ENCODE peak calls at places on chromosomes 5 and 9, in five cellular contexts. N is HCT116, B is HepG2, S is H1, Z is GM12878. L is an unnamed sample.

GRCh38 chr9:5493597-5494511 is 16.5 kb upstream of the PDCD1LG2 start:
- DNase-seq in N (no peak), B (no peak), S (no peak), Z (peak), L (no peak)

GRCh38 chr5:15927710-15928380 is 251.7 kb downstream of the MARCHF11 start:
- DNase-seq in N (no peak), B (no peak), S (no peak), Z (no peak), L (no peak)

GRCh38 chr5:164153469-164154172 is 648.2 kb downstream of the MAT2B start:
- DNase-seq in N (no peak), B (no peak), S (no peak), Z (no peak), L (no peak)

GRCh38 chr5:111680737-111681413 is 76.1 kb downstream of the NREP start:
- DNase-seq in N (peak), B (peak), S (no peak), Z (no peak), L (no peak)

GRCh38 chr5:74200560-74200959 is 440.0 kb downstream of the ENC1 start:
- DNase-seq in N (no peak), B (no peak), S (no peak), Z (no peak), L (no peak)

GRCh38 chr9:63859475-63860215 is 1425.4 kb downstream of the FOXD4L5 start:
- DNase-seq in N (peak), B (peak), S (no peak), Z (no peak), L (peak)

GRCh38 chr9:69178583-69179011 is 4.5 kb downstream of the TJP2 start:
- DNase-seq in N (peak), B (peak), S (no peak), Z (no peak), L (no peak)

GRCh38 chr5:68778467-68778866 is 315.3 kb upstream of the SLC30A5 start:
- DNase-seq in N (no peak), B (no peak), S (no peak), Z (no peak), L (no peak)

GRCh38 chr9:101376117-101376866 is 8.5 kb downstream of the BAAT start:
- DNase-seq in N (no peak), B (no peak), S (no peak), Z (no peak), L (no peak)

GRCh38 chr5:176822041-176822425 is 11.7 kb downstream of the UNC5A start:
- DNase-seq in N (no peak), B (no peak), S (no peak), Z (no peak), L (no peak)

GRCh38 chr5:112192886-112193285 is 226.2 kb downstream of the EPB41L4A start:
- DNase-seq in N (no peak), B (no peak), S (no peak), Z (no peak), L (no peak)

GRCh38 chr5:132473019-132473531 is 17.5 kb downstream of the IRF1 start:
- DNase-seq in N (no peak), B (no peak), S (no peak), Z (no peak), L (no peak)

GRCh38 chr5:154221371-154221896 is 30.9 kb downstream of the GALNT10 start:
- DNase-seq in N (peak), B (no peak), S (no peak), Z (no peak), L (no peak)

GRCh38 chr5:137605377-137605776 is 106.3 kb upstream of the SPOCK1 start:
- DNase-seq in N (no peak), B (no peak), S (no peak), Z (no peak), L (peak)

GRCh38 chr5:127665641-127666040 is 16.8 kb downstream of the CTXN3 start:
- DNase-seq in N (no peak), B (no peak), S (no peak), Z (no peak), L (no peak)

GRCh38 chr5:125227333-125228075 is 481.1 kb upstream of the ZNF608 start:
- DNase-seq in N (peak), B (no peak), S (no peak), Z (no peak), L (no peak)

GRCh38 chr5:146402949-146403348 is 44.2 kb upstream of the TCERG1 start:
- DNase-seq in N (no peak), B (no peak), S (no peak), Z (no peak), L (no peak)

GRCh38 chr5:128597151-128597550 is 59.1 kb upstream of the FBN2 start:
- DNase-seq in N (no peak), B (no peak), S (no peak), Z (no peak), L (no peak)

GRCh38 chr5:138488481-138488945 is 23.2 kb downstream of the EGR1 start:
- DNase-seq in N (no peak), B (no peak), S (no peak), Z (no peak), L (no peak)

GRCh38 chr9:107768224-107768623 is 278.7 kb upstream of the KLF4 start:
- DNase-seq in N (no peak), B (no peak), S (no peak), Z (no peak), L (no peak)

DNA sequence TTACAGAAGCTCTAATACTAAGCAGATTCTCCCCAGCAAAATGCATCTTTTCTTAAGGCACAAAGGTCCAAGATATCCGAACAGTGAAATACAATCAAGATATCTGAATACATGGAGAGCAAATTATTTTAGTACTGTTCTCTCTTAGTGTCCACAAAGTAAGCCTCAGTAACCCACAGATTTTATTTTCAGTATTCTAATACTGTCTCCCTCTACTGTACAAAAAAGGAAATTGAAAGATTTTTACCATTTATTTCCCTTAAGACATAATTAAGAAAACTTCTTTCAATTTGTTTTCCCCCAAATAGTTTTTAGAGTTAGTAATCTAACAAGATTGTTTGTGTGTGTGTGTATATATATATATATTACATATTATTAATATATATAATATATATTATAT is 24.7 kb upstream of the NOL6 start:
- DNase-seq in N (no peak), B (no peak), S (no peak), Z (no peak), L (no peak)
- TF ChIP-seq ZNF274 in N (no peak), B (no peak), S (no peak), Z (no peak), L (no peak)

GRCh38 chr9:76690575-76691370 is 73.5 kb upstream of the PCA3 start:
- DNase-seq in N (no peak), B (no peak), S (no peak), Z (no peak), L (peak)

GRCh38 chr9:76688471-76689238 is 75.6 kb upstream of the PCA3 start:
- DNase-seq in N (no peak), B (peak), S (no peak), Z (no peak), L (no peak)

GRCh38 chr9:76687861-76688374 is 76.3 kb upstream of the PCA3 start:
- DNase-seq in N (peak), B (no peak), S (no peak), Z (no peak), L (no peak)

GRCh38 chr9:76684213-76684612 is 80.0 kb upstream of the PCA3 start:
- DNase-seq in N (no peak), B (no peak), S (no peak), Z (no peak), L (no peak)

GRCh38 chr9:76686756-76687155 is 77.5 kb upstream of the PCA3 start:
- DNase-seq in N (no peak), B (no peak), S (no peak), Z (no peak), L (no peak)
- H3K9ac ChIP-seq in N (no peak), B (no peak), S (no peak), Z (no peak), L (no peak)

GRCh38 chr5:161058751-161059150 is 206.7 kb upstream of the ATP10B start:
- DNase-seq in N (no peak), B (no peak), S (no peak), Z (no peak), L (no peak)
- TF ChIP-seq ZNF274 in N (no peak), B (no peak), S (no peak), Z (no peak), L (no peak)

DNA sequence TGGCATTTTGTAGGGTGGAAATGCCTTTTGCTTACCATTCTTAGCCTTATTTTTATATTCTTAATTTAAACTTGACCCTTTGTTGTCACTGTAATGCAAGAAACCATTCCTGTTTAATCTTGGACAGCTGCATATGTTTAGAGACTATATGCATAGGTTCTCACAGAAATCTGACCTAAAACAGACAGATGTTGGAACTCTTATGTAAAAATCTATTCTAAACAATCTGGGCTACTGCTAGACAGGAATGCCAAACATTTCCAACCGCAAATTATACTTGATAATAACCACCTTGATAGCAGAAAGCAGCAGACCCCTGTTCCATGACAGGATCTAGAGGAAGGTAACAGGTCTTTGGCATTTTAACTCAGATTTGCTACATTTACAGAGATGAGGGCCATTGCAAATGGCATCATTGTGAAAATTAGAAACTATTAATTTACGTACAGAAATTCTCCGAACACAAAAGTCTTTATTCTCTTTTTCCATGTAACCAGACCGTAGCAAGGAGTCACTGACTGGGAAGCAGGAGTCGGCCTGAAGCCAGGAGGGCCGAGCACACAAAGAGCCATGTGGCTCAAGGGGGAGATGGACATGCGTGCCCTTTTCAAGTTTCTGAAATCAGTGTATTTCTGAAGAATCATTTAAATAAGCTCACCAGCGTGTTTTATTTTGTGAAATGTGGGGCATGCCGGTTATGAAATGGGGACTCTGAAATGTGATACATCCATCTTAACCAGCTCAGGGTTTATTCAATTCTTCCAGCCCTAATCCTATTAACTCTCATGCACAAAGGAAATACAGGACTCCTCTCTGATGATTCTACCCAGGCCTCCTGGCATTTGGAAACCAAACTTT is 139.3 kb downstream of the AOPEP start:
- DNase-seq in N (no peak), B (no peak), S (no peak), Z (no peak), L (no peak)
- H3K9ac ChIP-seq in N (no peak), B (no peak), S (no peak), Z (no peak), L (no peak)

GRCh38 chr9:137757613-137758029 is 120.0 kb upstream of the CACNA1B start:
- DNase-seq in N (peak), B (no peak), S (no peak), Z (peak), L (no peak)
- TF ChIP-seq ZNF274 in N (no peak), B (no peak), S (no peak), Z (no peak), L (no peak)

GRCh38 chr9:137026828-137027227 is 1.2 kb downstream of the ABCA2 start:
- DNase-seq in N (no peak), B (no peak), S (no peak), Z (no peak), L (no peak)
- H3K9ac ChIP-seq in N (peak), B (peak), S (no peak), Z (no peak), L (peak)

DNA sequence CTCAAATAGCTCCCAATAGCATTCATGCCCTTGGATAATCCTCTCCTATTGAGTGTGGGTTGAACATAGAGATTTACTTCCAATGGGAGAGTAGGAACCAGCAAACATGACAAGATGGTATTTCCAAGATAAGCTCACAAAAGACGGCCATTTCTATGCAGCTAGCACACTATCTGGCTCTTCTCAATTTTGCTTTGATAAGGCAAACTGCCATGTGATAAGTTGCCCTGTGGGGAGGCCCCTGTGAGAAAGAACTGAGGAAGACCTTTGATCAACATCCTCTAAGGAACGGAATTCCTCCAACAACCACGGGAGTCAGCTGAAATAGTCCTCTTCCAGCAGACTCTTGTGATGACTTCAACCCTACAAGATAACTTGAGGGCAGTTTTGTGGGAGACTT is 211.9 kb upstream of the TRPM3 start:
- DNase-seq in N (no peak), B (no peak), S (no peak), Z (no peak), L (no peak)
- TF ChIP-seq ZNF274 in N (no peak), B (no peak), S (no peak), Z (no peak), L (no peak)

GRCh38 chr9:14312721-14313377 is 1.1 kb downstream of the NFIB start:
- DNase-seq in N (no peak), B (no peak), S (no peak), Z (no peak), L (no peak)
- H3K9ac ChIP-seq in N (no peak), B (peak), S (peak), Z (no peak), L (peak)

DNA sequence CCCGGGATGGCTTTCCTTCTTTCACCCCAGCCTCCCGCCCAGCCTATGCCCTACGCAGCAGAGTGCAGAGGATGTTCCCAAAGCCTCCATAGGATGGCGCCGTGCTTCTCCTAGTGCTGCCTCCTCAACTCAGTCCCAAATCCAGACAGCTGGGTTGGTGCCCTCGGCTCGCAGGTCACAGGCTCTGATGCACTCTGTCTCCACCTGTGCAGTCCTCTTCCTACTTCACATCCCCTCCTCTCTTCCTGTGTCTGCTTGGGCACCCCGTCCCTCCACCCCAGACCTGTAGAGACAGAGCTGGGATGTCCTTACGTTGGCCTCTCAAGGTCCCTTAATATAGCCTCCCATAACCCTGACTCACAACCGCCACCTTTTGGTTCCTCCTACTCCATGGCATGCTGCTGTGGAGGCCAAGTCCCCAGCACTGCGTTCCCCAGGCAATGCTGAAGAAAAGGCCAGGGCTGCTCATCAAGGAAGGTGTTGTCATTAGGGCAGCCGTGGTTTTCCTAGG is 314.4 kb downstream of the GADD45G start:
- DNase-seq in N (peak), B (peak), S (peak), Z (peak), L (peak)
- TF ChIP-seq ZNF274 in N (no peak), B (no peak), S (no peak), Z (no peak), L (no peak)

DNA sequence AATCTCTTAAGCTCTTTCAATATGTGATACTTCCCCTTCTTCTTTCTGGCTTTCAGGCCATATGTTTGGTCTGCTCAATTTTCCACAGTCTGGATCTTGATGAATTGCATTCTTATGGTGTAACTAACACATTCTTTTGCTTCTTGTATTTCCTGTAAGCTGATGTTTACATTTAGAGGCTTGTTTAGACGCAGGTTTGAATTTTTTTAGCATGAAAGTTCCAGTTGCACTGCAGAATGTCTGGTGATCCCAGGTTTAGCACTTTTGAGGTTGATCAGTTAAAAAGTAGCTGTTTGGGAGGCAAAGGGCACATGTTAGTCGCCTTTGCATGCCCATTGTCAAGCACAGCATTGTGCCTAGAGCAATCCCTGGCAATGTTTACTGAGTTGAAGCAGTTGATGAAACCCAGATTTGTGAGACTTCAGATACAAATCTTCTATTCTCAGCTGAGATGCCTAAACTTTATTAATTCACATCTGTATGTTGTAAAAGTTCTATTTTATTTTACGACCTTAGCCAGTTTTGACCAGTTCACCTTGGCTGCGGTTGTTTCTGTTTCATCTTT is 59.6 kb upstream of the SPATA31C2 start:
- DNase-seq in N (no peak), B (no peak), S (no peak), Z (no peak), L (no peak)
- H3K9ac ChIP-seq in N (no peak), B (no peak), S (no peak), Z (no peak), L (no peak)

L was measured in NT2/D1.